ENCODE peak calls at places on chromosomes 5 and 9, in four cellular contexts. Q is H1, S is RWPE1, A is right lobe of liver. T is an unnamed sample.

GRCh38 chr9:37464426-37465248 is 613 bp downstream of the ZBTB5 start:
- DNase-seq in Q (no peak), A (peak), S (peak), T (peak)

GRCh38 chr5:52517667-52518066 is 270.0 kb upstream of the ITGA1 start:
- DNase-seq in Q (no peak), A (no peak), S (no peak), T (no peak)

GRCh38 chr5:137481596-137481995 is 17.5 kb downstream of the SPOCK1 start:
- DNase-seq in S (no peak), A (no peak), Q (no peak), T (no peak)

GRCh38 chr5:36878421-36879088 is 2.0 kb downstream of the NIPBL start:
- DNase-seq in A (no peak), Q (no peak), S (peak), T (peak)

GRCh38 chr5:122736086-122736485 is 38.8 kb upstream of the SNX2 start:
- DNase-seq in S (no peak), A (no peak), Q (no peak), T (no peak)

GRCh38 chr9:104851521-104851920 is 76.4 kb downstream of the ABCA1 start:
- DNase-seq in S (no peak), A (no peak), Q (no peak), T (no peak)

GRCh38 chr5:28404363-28405071 is 1366.1 kb upstream of the CDH9 start:
- DNase-seq in Q (no peak), S (no peak), A (no peak), T (no peak)

GRCh38 chr9:128192601-128193371 is 1.4 kb upstream of the CIZ1 start:
- DNase-seq in A (peak), S (peak), Q (peak), T (peak)

GRCh38 chr9:132977626-132978450 is 656 bp upstream of the GFI1B start:
- DNase-seq in S (peak), Q (peak), A (peak), T (peak)

GRCh38 chr9:111195779-111196178 is 134.2 kb downstream of the OR2K2 start:
- DNase-seq in S (no peak), Q (no peak), A (no peak), T (no peak)

GRCh38 chr5:66826263-66826662 is 230.1 kb downstream of the MAST4 start:
- DNase-seq in Q (no peak), A (no peak), S (no peak), T (no peak)

GRCh38 chr9:128694344-128694743 is 5.3 kb downstream of the SET start:
- DNase-seq in S (no peak), Q (no peak), A (no peak), T (peak)

GRCh38 chr5:16364906-16365305 is 100.7 kb downstream of the ZNF622 start:
- DNase-seq in A (no peak), Q (no peak), S (no peak), T (no peak)

GRCh38 chr5:125002727-125003598 is 256.5 kb upstream of the ZNF608 start:
- DNase-seq in S (no peak), Q (no peak), A (no peak), T (no peak)

GRCh38 chr5:36599986-36600779 is 6.2 kb upstream of the SLC1A3 start:
- DNase-seq in A (no peak), S (no peak), Q (no peak), T (peak)

DNA sequence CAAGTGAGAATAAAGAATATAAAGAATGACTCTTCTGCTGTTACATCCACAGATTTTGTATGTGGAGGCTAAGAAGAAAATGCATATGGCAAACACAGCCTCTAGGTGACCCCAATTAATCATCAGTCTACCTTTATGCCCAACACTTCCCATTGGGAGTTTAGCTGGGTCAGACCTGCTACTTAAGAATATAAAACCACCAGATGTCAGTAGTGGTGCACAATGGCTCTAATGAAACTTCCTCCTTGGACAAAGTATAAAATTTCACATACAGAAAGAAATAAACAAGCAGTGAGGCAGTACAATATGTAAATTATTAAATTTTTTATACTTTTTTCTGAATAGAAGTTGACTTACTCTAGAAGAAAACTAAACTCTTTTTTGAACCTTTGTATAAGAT is 539.9 kb downstream of the BRINP1 start:
- DNase-seq in A (no peak), S (no peak), Q (no peak), T (no peak)
- TF ChIP-seq CTCF in A (peak), S (no peak), Q (no peak), T (peak)

DNA sequence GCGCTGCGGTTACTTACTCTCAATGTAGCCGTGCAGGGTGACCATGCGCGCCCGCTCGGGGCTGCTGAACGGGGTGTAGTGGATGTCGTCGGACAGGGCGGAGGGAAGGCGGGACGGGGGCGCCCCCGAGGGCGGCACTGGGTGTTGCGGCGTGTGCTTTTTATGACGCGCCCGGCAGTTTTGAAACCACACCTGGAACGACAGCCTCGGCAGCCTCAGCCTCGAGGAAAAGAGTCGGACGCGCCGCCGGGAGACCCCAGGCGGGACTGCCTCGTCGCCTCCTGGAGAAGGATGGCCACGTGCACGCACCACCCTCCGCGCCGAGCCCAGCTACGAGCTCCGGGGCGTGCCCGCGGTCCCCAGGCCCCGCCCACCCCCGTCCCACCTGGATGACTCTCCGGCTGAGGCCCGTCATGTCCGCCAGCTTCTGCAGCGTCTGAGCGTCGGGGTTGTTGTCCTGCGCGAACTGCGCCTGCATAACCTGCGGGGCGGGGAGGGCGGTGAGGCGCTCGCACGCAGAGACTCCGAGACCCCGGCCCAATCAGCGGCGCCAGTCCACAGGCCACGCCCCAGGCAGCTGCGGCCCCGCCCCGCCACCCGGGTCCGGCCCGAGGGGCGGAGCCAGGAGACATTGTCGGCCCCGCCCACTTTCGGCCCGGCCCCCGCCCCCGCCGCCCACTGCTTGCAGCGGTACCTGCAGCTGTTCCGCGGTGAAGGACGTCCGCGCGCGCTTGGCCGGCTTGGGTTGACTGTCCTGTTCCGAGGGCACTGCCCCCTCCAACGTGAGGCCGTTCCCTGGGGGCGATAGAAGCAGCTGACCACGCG is 15.0 kb downstream of the LHX6 start:
- DNase-seq in Q (peak), S (peak), A (no peak), T (peak)
- TF ChIP-seq CTCF in Q (no peak), S (no peak), A (no peak), T (no peak)

GRCh38 chr9:6909186-6909585 is 151.4 kb downstream of the KDM4C start:
- DNase-seq in S (no peak), A (no peak), Q (no peak), T (no peak)

GRCh38 chr9:6907772-6908381 is 150.1 kb downstream of the KDM4C start:
- DNase-seq in A (no peak), Q (no peak), S (no peak), T (no peak)

GRCh38 chr9:6911901-6912650 is 154.3 kb downstream of the KDM4C start:
- DNase-seq in A (no peak), S (no peak), Q (no peak), T (no peak)

GRCh38 chr9:6910497-6910896 is 152.7 kb downstream of the KDM4C start:
- DNase-seq in S (no peak), A (no peak), Q (no peak), T (no peak)

DNA sequence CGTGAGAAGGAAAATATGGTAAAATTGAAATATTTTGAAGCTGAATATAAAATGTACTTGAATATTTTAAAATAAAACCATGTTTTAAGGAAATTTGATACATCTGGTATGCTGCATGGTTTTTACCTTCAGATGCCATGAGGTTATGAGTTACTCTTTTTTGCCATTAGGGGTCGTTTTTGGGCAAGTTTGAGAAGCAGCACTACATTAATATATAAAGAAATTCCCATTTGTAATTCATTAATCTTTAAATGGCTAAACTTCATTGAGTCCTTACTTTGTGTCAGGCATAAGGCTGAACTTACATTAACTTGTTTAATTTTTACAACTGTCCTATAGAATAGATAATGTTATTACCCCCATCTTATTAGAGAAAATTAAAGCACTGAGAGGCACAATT is 152.3 kb downstream of the KDM4C start:
- DNase-seq in Q (no peak), A (no peak), S (no peak), T (no peak)
- TF ChIP-seq CTCF in Q (no peak), A (no peak), S (peak), T (peak)

GRCh38 chr9:17116400-17116837 is 18.4 kb upstream of the CNTLN start:
- DNase-seq in A (no peak), S (peak), Q (no peak), T (peak)
- TF ChIP-seq CTCF in A (peak), S (peak), Q (no peak), T (peak)

DNA sequence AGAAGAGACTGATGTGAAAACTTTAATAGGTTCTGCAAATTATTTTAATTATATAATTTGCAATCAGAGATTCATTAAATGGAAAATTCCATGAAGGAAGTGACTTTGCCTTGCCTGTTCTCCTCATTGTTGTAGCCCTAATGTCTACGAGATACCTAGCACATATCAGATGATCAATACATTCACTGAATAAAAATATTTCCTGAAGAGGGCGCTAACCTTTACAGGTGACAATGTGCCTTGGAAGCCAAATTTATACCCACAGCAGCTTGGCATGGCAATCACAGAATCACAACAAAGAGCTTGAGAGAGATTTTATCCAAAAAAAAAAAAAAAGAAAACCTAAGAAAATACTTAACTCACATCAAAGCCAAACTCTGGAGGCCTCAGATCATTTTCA is 17.4 kb downstream of the HAUS6 start:
- DNase-seq in A (no peak), S (peak), Q (no peak), T (no peak)
- TF ChIP-seq CTCF in A (peak), S (peak), Q (no peak), T (peak)

DNA sequence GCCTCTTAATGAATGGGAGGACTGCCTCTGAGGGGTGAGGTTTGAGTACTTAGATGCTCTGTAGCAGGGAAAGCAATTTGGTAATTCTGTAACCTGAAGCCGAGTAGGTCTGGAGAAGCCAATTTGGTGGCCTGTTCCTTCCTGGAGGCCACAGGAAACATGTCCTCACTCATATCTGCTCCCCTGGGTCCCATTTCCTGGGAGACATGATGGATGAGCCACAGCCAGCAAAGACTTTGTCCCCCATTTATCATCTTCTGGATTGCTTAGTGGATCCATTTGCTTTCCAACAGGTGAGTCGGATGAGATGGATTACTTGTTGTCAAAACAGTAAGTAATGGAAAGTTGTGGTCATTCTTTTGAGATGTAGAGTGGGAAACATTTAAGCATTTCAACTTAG is 99.8 kb upstream of the KLF9 start:
- DNase-seq in A (no peak), Q (no peak), S (no peak), T (no peak)
- TF ChIP-seq CTCF in A (no peak), Q (no peak), S (no peak), T (no peak)

GRCh38 chr9:69806642-69807041 is 14.0 kb upstream of the CFAP95 start:
- DNase-seq in A (no peak), S (no peak), Q (no peak), T (no peak)

GRCh38 chr9:69811329-69811989 is 9.2 kb upstream of the CFAP95 start:
- DNase-seq in S (no peak), Q (no peak), A (no peak), T (no peak)

GRCh38 chr9:69812068-69813000 is 8.3 kb upstream of the CFAP95 start:
- DNase-seq in A (no peak), Q (no peak), S (no peak), T (no peak)

GRCh38 chr9:69805962-69806633 is 14.5 kb upstream of the CFAP95 start:
- DNase-seq in A (no peak), Q (no peak), S (no peak), T (no peak)

DNA sequence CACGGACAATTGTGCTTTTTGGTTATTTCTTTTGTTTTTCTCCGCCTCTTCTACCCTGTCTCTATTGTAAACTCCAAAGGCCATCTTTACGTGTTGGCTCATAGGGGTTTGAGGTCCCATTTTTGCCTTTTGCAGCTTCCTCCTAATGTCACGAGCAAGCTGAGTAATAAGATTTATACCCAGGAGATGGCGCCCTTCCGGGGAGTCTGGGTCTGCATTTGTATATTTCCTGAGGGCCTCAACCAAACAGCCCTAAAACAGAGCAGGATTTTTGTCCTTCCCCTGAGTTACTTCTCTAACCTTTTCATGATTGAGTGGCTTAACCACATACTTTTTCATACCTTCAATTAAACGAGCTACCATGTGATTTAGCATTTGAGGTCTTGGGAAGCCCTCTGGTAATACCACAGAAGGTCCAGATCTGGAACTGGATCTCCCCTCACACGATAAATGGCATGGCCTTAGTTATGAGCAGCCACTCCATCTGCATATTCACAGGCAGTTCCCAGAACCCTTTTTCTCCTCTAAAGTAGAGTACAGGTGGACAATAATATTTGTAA is 11.2 kb upstream of the CFAP95 start:
- DNase-seq in Q (peak), S (no peak), A (no peak), T (peak)
- TF ChIP-seq CTCF in Q (peak), S (no peak), A (peak), T (peak)

GRCh38 chr5:163978897-163979296 is 473.5 kb downstream of the MAT2B start:
- DNase-seq in A (no peak), S (no peak), Q (peak), T (no peak)
- TF ChIP-seq CTCF in A (no peak), S (no peak), Q (peak), T (no peak)

T was measured in osteoblast.